ENCODE peak calls at places on chromosomes 3 and 15, in five cellular contexts. One of them, this sample, is unnamed.

GRCh38 chr3:101193957-101194356 is 126.4 kb downstream of the IMPG2 start:
- DNase-seq in HFFc6: peak; percentile 45
- DNase-seq in cardiac fibroblast: peak; percentile 91
- DNase-seq in activated B cell treated with CpG ODN at 0.5 μM for 24 hours: no peak
- DNase-seq in AG10803: peak; percentile 46
- DNase-seq in this sample: no peak

GRCh38 chr3:15327941-15328340 is 4.4 kb downstream of the SH3BP5 start:
- DNase-seq in HFFc6: no peak
- DNase-seq in cardiac fibroblast: peak; percentile 40
- DNase-seq in activated B cell treated with CpG ODN at 0.5 μM for 24 hours: peak; percentile 36
- DNase-seq in AG10803: no peak
- DNase-seq in this sample: no peak

GRCh38 chr15:74193305-74193718 is 9.3 kb downstream of the STRA6 start:
- DNase-seq in HFFc6: peak; percentile 97
- DNase-seq in cardiac fibroblast: peak; percentile 92
- DNase-seq in activated B cell treated with CpG ODN at 0.5 μM for 24 hours: no peak
- DNase-seq in AG10803: peak; percentile 80
- DNase-seq in this sample: no peak

GRCh38 chr3:108489776-108490175 is 20.6 kb downstream of the MYH15 start:
- DNase-seq in HFFc6: peak; percentile 28
- DNase-seq in cardiac fibroblast: peak; percentile 73
- DNase-seq in activated B cell treated with CpG ODN at 0.5 μM for 24 hours: no peak
- DNase-seq in AG10803: peak; percentile 38
- DNase-seq in this sample: no peak

GRCh38 chr15:90557651-90558084 is 27.9 kb downstream of the CRTC3 start:
- DNase-seq in HFFc6: peak; percentile 54
- DNase-seq in cardiac fibroblast: peak; percentile 54
- DNase-seq in activated B cell treated with CpG ODN at 0.5 μM for 24 hours: no peak
- DNase-seq in AG10803: peak; percentile 75
- DNase-seq in this sample: no peak

GRCh38 chr15:54803139-54803808 is 393.5 kb downstream of the RSL24D1 start:
- DNase-seq in HFFc6: no peak
- DNase-seq in cardiac fibroblast: peak; percentile 2
- DNase-seq in activated B cell treated with CpG ODN at 0.5 μM for 24 hours: no peak
- DNase-seq in AG10803: no peak
- DNase-seq in this sample: no peak

GRCh38 chr3:31077021-31077601 is 182.7 kb upstream of the GADL1 start:
- DNase-seq in HFFc6: peak; percentile 96
- DNase-seq in cardiac fibroblast: peak; percentile 90
- DNase-seq in activated B cell treated with CpG ODN at 0.5 μM for 24 hours: no peak
- DNase-seq in AG10803: peak; percentile 79
- DNase-seq in this sample: no peak

GRCh38 chr3:29576181-29576580 is 295.3 kb downstream of the RBMS3 start:
- DNase-seq in HFFc6: no peak
- DNase-seq in cardiac fibroblast: no peak
- DNase-seq in activated B cell treated with CpG ODN at 0.5 μM for 24 hours: no peak
- DNase-seq in AG10803: no peak
- DNase-seq in this sample: no peak

GRCh38 chr3:22474706-22475470 is 723.9 kb upstream of the ZNF385D start:
- DNase-seq in HFFc6: no peak
- DNase-seq in cardiac fibroblast: peak; percentile 78
- DNase-seq in activated B cell treated with CpG ODN at 0.5 μM for 24 hours: no peak
- DNase-seq in AG10803: peak; percentile 35
- DNase-seq in this sample: no peak

GRCh38 chr3:141030296-141030695 is 20.9 kb upstream of the SPSB4 start:
- DNase-seq in HFFc6: no peak
- DNase-seq in cardiac fibroblast: no peak
- DNase-seq in activated B cell treated with CpG ODN at 0.5 μM for 24 hours: no peak
- DNase-seq in AG10803: no peak
- DNase-seq in this sample: no peak

GRCh38 chr15:60982249-60982932 is 246.7 kb downstream of the RORA start:
- DNase-seq in HFFc6: peak; percentile 29
- DNase-seq in cardiac fibroblast: peak; percentile 72
- DNase-seq in activated B cell treated with CpG ODN at 0.5 μM for 24 hours: no peak
- DNase-seq in AG10803: peak; percentile 66
- DNase-seq in this sample: no peak

GRCh38 chr3:161854232-161854771 is 357.7 kb downstream of the OTOL1 start:
- DNase-seq in HFFc6: peak; percentile 21
- DNase-seq in cardiac fibroblast: peak; percentile 85
- DNase-seq in activated B cell treated with CpG ODN at 0.5 μM for 24 hours: no peak
- DNase-seq in AG10803: peak; percentile 58
- DNase-seq in this sample: no peak

GRCh38 chr3:178485756-178486155 is 50.5 kb upstream of the KCNMB2 start:
- DNase-seq in HFFc6: no peak
- DNase-seq in cardiac fibroblast: peak; percentile 6
- DNase-seq in activated B cell treated with CpG ODN at 0.5 μM for 24 hours: no peak
- DNase-seq in AG10803: peak; percentile 89
- DNase-seq in this sample: no peak

GRCh38 chr3:194103475-194103874 is 32.5 kb upstream of the HES1 start:
- DNase-seq in HFFc6: no peak
- DNase-seq in cardiac fibroblast: no peak
- DNase-seq in activated B cell treated with CpG ODN at 0.5 μM for 24 hours: peak; percentile 41
- DNase-seq in AG10803: no peak
- DNase-seq in this sample: no peak

GRCh38 chr3:48408823-48409281 is 21.0 kb downstream of the PLXNB1 start:
- DNase-seq in HFFc6: no peak
- DNase-seq in cardiac fibroblast: no peak
- DNase-seq in activated B cell treated with CpG ODN at 0.5 μM for 24 hours: no peak
- DNase-seq in AG10803: no peak
- DNase-seq in this sample: no peak
- TF ChIP-seq CTCF in HFFc6: peak; percentile 47
- TF ChIP-seq CTCF in cardiac fibroblast: no peak
- TF ChIP-seq CTCF in activated B cell treated with CpG ODN at 0.5 μM for 24 hours: no peak
- TF ChIP-seq CTCF in AG10803: no peak
- TF ChIP-seq CTCF in this sample: no peak

DNA sequence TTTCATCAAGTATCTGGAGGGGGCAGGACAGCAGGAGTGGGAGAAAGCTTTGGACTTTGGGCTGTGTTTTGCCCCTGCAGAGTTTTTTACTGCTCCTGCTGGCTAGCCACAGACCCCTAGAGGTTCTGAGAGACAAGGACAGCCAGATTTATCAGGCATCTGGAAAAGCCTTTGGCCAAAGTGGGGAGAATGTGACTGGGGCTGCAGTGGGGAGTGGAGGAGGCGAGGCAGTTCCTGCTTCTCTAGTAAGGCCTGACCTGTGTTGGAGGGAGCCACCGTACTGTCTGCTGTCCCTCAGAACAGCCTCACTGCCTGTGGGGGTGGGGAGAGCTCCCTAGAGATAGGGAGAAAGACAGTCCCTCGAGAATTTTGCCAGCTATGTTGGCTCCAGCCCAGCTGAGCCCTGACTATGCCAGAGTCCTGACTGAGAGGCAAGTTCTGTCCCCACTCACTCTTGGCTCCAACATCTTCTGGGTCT is 2.2 kb downstream of the ALPK3 start:
- DNase-seq in HFFc6: no peak
- DNase-seq in cardiac fibroblast: no peak
- DNase-seq in activated B cell treated with CpG ODN at 0.5 μM for 24 hours: no peak
- DNase-seq in AG10803: no peak
- DNase-seq in this sample: no peak
- TF ChIP-seq CTCF in HFFc6: peak; percentile 15
- TF ChIP-seq CTCF in cardiac fibroblast: peak; percentile 10
- TF ChIP-seq CTCF in activated B cell treated with CpG ODN at 0.5 μM for 24 hours: no peak
- TF ChIP-seq CTCF in AG10803: no peak
- TF ChIP-seq CTCF in this sample: no peak

GRCh38 chr3:160577551-160578195 is 12.3 kb upstream of the KPNA4 start:
- DNase-seq in HFFc6: peak; percentile 15
- DNase-seq in cardiac fibroblast: peak; percentile 58
- DNase-seq in activated B cell treated with CpG ODN at 0.5 μM for 24 hours: no peak
- DNase-seq in AG10803: no peak
- DNase-seq in this sample: no peak
- TF ChIP-seq CTCF in HFFc6: peak; percentile 39
- TF ChIP-seq CTCF in cardiac fibroblast: no peak
- TF ChIP-seq CTCF in activated B cell treated with CpG ODN at 0.5 μM for 24 hours: no peak
- TF ChIP-seq CTCF in AG10803: no peak
- TF ChIP-seq CTCF in this sample: no peak

GRCh38 chr3:165892565-165892964 is 55.3 kb upstream of the BCHE start:
- DNase-seq in HFFc6: no peak
- DNase-seq in cardiac fibroblast: no peak
- DNase-seq in activated B cell treated with CpG ODN at 0.5 μM for 24 hours: no peak
- DNase-seq in AG10803: no peak
- DNase-seq in this sample: no peak

GRCh38 chr3:165895919-165896318 is 58.7 kb upstream of the BCHE start:
- DNase-seq in HFFc6: no peak
- DNase-seq in cardiac fibroblast: peak; percentile 2
- DNase-seq in activated B cell treated with CpG ODN at 0.5 μM for 24 hours: no peak
- DNase-seq in AG10803: no peak
- DNase-seq in this sample: no peak
- TF ChIP-seq CTCF in HFFc6: no peak
- TF ChIP-seq CTCF in cardiac fibroblast: peak; percentile 3
- TF ChIP-seq CTCF in activated B cell treated with CpG ODN at 0.5 μM for 24 hours: no peak
- TF ChIP-seq CTCF in AG10803: no peak
- TF ChIP-seq CTCF in this sample: no peak

GRCh38 chr3:119463171-119464169 is at the start of gene TMEM39A:
- DNase-seq in HFFc6: peak; percentile 96
- DNase-seq in cardiac fibroblast: peak; percentile 98
- DNase-seq in activated B cell treated with CpG ODN at 0.5 μM for 24 hours: peak; percentile 99
- DNase-seq in AG10803: peak; percentile 98
- DNase-seq in this sample: peak; percentile 99
- TF ChIP-seq CTCF in HFFc6: peak; percentile 42
- TF ChIP-seq CTCF in cardiac fibroblast: peak; percentile 4
- TF ChIP-seq CTCF in activated B cell treated with CpG ODN at 0.5 μM for 24 hours: no peak
- TF ChIP-seq CTCF in AG10803: peak; percentile 6
- TF ChIP-seq CTCF in this sample: peak; percentile 14

DNA sequence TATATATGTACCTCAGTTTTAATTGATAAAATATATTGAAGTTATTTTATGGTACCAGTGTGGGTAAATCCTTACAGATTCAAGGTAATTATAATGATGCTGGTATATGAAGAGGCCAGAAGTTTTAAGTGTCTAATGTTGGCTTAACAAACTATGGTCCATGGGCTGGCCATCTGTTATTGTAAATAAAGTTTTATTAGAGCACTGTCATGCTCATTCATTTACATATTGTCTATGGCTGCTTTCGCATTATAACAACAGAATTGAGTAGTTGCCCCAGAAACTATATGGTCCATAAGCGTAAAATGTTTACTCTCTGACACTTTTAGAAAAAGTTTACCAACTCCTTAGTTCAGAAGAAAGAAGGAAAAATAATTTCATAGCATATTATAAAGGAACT is 67.9 kb downstream of the MEF2A start:
- DNase-seq in HFFc6: no peak
- DNase-seq in cardiac fibroblast: no peak
- DNase-seq in activated B cell treated with CpG ODN at 0.5 μM for 24 hours: no peak
- DNase-seq in AG10803: no peak
- DNase-seq in this sample: no peak
- TF ChIP-seq CTCF in HFFc6: no peak
- TF ChIP-seq CTCF in cardiac fibroblast: no peak
- TF ChIP-seq CTCF in activated B cell treated with CpG ODN at 0.5 μM for 24 hours: no peak
- TF ChIP-seq CTCF in AG10803: no peak
- TF ChIP-seq CTCF in this sample: no peak

GRCh38 chr15:29596266-29596665 is 226.0 kb downstream of the TJP1 start:
- DNase-seq in HFFc6: peak; percentile 48
- DNase-seq in cardiac fibroblast: peak; percentile 64
- DNase-seq in activated B cell treated with CpG ODN at 0.5 μM for 24 hours: no peak
- DNase-seq in AG10803: no peak
- DNase-seq in this sample: no peak
- TF ChIP-seq CTCF in HFFc6: peak; percentile 84
- TF ChIP-seq CTCF in cardiac fibroblast: peak; percentile 33
- TF ChIP-seq CTCF in activated B cell treated with CpG ODN at 0.5 μM for 24 hours: no peak
- TF ChIP-seq CTCF in AG10803: no peak
- TF ChIP-seq CTCF in this sample: no peak

GRCh38 chr3:13493867-13494441 is 13.8 kb downstream of the HDAC11 start:
- DNase-seq in HFFc6: no peak
- DNase-seq in cardiac fibroblast: no peak
- DNase-seq in activated B cell treated with CpG ODN at 0.5 μM for 24 hours: no peak
- DNase-seq in AG10803: no peak
- DNase-seq in this sample: no peak

GRCh38 chr3:13492976-13493866 is 13.1 kb downstream of the HDAC11 start:
- DNase-seq in HFFc6: no peak
- DNase-seq in cardiac fibroblast: no peak
- DNase-seq in activated B cell treated with CpG ODN at 0.5 μM for 24 hours: no peak
- DNase-seq in AG10803: no peak
- DNase-seq in this sample: no peak

GRCh38 chr3:13495921-13496723 is 16.0 kb downstream of the HDAC11 start:
- DNase-seq in HFFc6: peak; percentile 79
- DNase-seq in cardiac fibroblast: peak; percentile 84
- DNase-seq in activated B cell treated with CpG ODN at 0.5 μM for 24 hours: peak; percentile 53
- DNase-seq in AG10803: peak; percentile 87
- DNase-seq in this sample: no peak

GRCh38 chr3:13495351-13495813 is 15.3 kb downstream of the HDAC11 start:
- DNase-seq in HFFc6: no peak
- DNase-seq in cardiac fibroblast: no peak
- DNase-seq in activated B cell treated with CpG ODN at 0.5 μM for 24 hours: no peak
- DNase-seq in AG10803: no peak
- DNase-seq in this sample: no peak

DNA sequence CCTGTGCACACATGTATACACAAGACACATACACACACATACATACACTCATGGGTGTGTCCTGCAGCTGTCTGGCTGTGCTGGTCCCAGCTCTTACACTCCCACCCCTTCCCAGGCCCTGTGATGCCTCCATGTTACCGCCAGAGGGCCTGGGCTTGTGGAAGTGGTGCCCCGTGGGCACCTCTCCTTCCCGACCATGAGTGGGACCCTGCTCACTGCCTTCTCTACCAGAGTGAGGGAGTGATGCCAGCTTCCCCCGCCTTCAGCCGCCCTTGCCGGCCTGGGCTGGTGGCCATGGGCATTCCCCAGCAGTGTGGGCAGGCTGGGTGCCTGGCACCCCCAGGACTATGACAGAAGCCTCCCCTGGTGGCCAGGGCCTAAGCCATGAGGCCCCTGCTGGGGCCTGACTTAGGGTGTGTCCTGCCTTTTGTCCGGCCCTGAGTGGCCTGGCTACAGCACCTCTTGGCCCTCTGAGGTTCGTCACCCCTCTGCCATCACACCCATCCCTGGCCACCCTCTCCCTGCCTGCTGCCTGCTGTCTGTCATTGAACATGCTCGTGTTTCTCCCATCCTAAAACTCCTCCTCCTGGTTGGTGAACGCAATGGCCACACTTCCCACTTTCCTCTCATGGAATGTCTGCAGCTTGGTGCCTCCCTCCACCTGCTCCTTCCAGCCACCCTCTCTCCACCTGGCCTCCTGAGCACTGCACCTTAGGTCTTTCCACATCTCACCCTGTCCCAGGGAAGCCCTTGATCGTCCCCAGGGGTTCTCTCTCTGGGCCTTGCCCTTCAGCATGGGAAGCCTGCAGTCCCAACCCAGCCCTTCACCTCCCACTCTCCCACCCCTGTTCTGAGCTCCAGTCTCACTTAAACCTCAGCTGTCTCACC is 14.6 kb downstream of the HDAC11 start:
- DNase-seq in HFFc6: peak; percentile 27
- DNase-seq in cardiac fibroblast: peak; percentile 44
- DNase-seq in activated B cell treated with CpG ODN at 0.5 μM for 24 hours: no peak
- DNase-seq in AG10803: peak; percentile 36
- DNase-seq in this sample: no peak
- TF ChIP-seq CTCF in HFFc6: peak; percentile 80
- TF ChIP-seq CTCF in cardiac fibroblast: peak; percentile 76
- TF ChIP-seq CTCF in activated B cell treated with CpG ODN at 0.5 μM for 24 hours: no peak
- TF ChIP-seq CTCF in AG10803: peak; percentile 66
- TF ChIP-seq CTCF in this sample: peak; percentile 54

GRCh38 chr3:196951371-196951770 is 9.0 kb upstream of the NCBP2 start:
- DNase-seq in HFFc6: no peak
- DNase-seq in cardiac fibroblast: no peak
- DNase-seq in activated B cell treated with CpG ODN at 0.5 μM for 24 hours: no peak
- DNase-seq in AG10803: no peak
- DNase-seq in this sample: no peak
- TF ChIP-seq CTCF in HFFc6: no peak
- TF ChIP-seq CTCF in cardiac fibroblast: no peak
- TF ChIP-seq CTCF in activated B cell treated with CpG ODN at 0.5 μM for 24 hours: no peak
- TF ChIP-seq CTCF in AG10803: no peak
- TF ChIP-seq CTCF in this sample: no peak